ENCODE peak calls at places on chromosomes 13 and 19, in four cellular contexts. N is A549, P is IMR-90, C is K562. K is an unnamed sample.

GRCh38 chr19:49149652-49150105 is 5.5 kb downstream of the HRC start:
- DNase-seq in N (peak; percentile 82), P (peak; percentile 83), C (peak; percentile 33), K (peak; percentile 76)

GRCh38 chr13:20182231-20182846 is 10.4 kb downstream of the GJB2 start:
- DNase-seq in N (peak; percentile 58), P (peak; percentile 80), C (peak; percentile 51), K (peak; percentile 63)

GRCh38 chr19:32720216-32720935 is 809 bp downstream of the TDRD12 start:
- DNase-seq in N (no peak), P (no peak), C (no peak), K (no peak)

GRCh38 chr19:8578642-8579265 is 1.5 kb upstream of the MYO1F start:
- DNase-seq in N (peak; percentile 66), P (peak; percentile 53), C (peak; percentile 77), K (peak; percentile 35)

GRCh38 chr13:77810891-77811290 is 107.7 kb downstream of the EDNRB start:
- DNase-seq in N (no peak), P (no peak), C (no peak), K (no peak)

GRCh38 chr19:16361254-16361653 is 36.6 kb downstream of the KLF2 start:
- DNase-seq in N (no peak), P (no peak), C (no peak), K (no peak)

GRCh38 chr19:38264486-38265212 is at the start of gene SPINT2:
- DNase-seq in N (peak; percentile 84), P (no peak), C (no peak), K (no peak)

GRCh38 chr13:110209950-110210603 is 96.9 kb downstream of the COL4A1 start:
- DNase-seq in N (no peak), P (no peak), C (no peak), K (no peak)

GRCh38 chr13:77219401-77219800 is 107.5 kb downstream of the MYCBP2 start:
- DNase-seq in N (no peak), P (no peak), C (no peak), K (no peak)

GRCh38 chr19:51479531-51480331 is 1.4 kb downstream of the CEACAM18 start:
- DNase-seq in N (no peak), P (no peak), C (no peak), K (no peak)

GRCh38 chr13:20426766-20427448 is 98.8 kb downstream of the CRYL1 start:
- DNase-seq in N (no peak), P (peak; percentile 32), C (no peak), K (no peak)

GRCh38 chr19:752652-753517 is 2.0 kb downstream of the MISP start:
- DNase-seq in N (peak; percentile 95), P (peak; percentile 90), C (no peak), K (peak; percentile 92)

GRCh38 chr19:44757735-44758505 is 9.4 kb downstream of the BCL3 start:
- DNase-seq in N (no peak), P (peak; percentile 63), C (no peak), K (no peak)

GRCh38 chr19:16204005-16204294 is 6.2 kb downstream of the AP1M1 start:
- DNase-seq in N (no peak), P (no peak), C (no peak), K (no peak)

GRCh38 chr19:49148784-49149651 is 6.2 kb downstream of the HRC start:
- DNase-seq in N (peak; percentile 98), P (peak; percentile 86), C (peak; percentile 92), K (peak; percentile 86)

GRCh38 chr13:82010780-82011179 is 1669.9 kb upstream of the SPRY2 start:
- DNase-seq in N (no peak), P (no peak), C (no peak), K (no peak)

GRCh38 chr19:55508120-55508519 is 19.9 kb downstream of the SSC5D start:
- DNase-seq in N (no peak), P (no peak), C (no peak), K (no peak)

GRCh38 chr13:90331974-90332373 is 1015.5 kb upstream of the MIR17HG start:
- DNase-seq in N (no peak), P (no peak), C (no peak), K (no peak)

GRCh38 chr13:20142019-20142926 is 18.6 kb downstream of the GJA3 start:
- DNase-seq in N (no peak), P (no peak), C (no peak), K (no peak)

GRCh38 chr13:19618925-19619324 is 14.5 kb upstream of the MPHOSPH8 start:
- DNase-seq in N (no peak), P (peak; percentile 37), C (peak; percentile 30), K (peak; percentile 79)

GRCh38 chr19:48635966-48636858 is 967 bp downstream of the DBP start:
- DNase-seq in N (no peak), P (no peak), C (no peak), K (no peak)

GRCh38 chr13:33076451-33076992 is 60.3 kb downstream of the KL start:
- DNase-seq in N (no peak), P (no peak), C (no peak), K (no peak)

GRCh38 chr13:113907637-113908617 is 44.1 kb upstream of the GAS6 start:
- DNase-seq in N (no peak), P (peak; percentile 97), C (no peak), K (no peak)

GRCh38 chr13:108733141-108733540 is 103.7 kb downstream of the MYO16 start:
- DNase-seq in N (no peak), P (no peak), C (no peak), K (no peak)

GRCh38 chr13:24511019-24511823 is 1.4 kb downstream of the PARP4 start:
- DNase-seq in N (peak; percentile 25), P (peak; percentile 91), C (no peak), K (peak; percentile 26)

GRCh38 chr13:111401151-111401550 is 80.7 kb downstream of the TEX29 start:
- DNase-seq in N (no peak), P (no peak), C (no peak), K (no peak)

GRCh38 chr13:52371736-52372247 is 34.2 kb downstream of the THSD1 start:
- DNase-seq in N (no peak), P (peak; percentile 63), C (no peak), K (peak; percentile 66)

GRCh38 chr19:10968527-10969081 is 7.8 kb downstream of the SMARCA4 start:
- DNase-seq in N (no peak), P (no peak), C (no peak), K (no peak)

GRCh38 chr13:42393573-42394360 is 121.8 kb downstream of the AKAP11 start:
- DNase-seq in N (no peak), P (no peak), C (no peak), K (no peak)

GRCh38 chr13:50323440-50324070 is 308.3 kb downstream of the KCNRG start:
- DNase-seq in N (no peak), P (peak; percentile 96), C (no peak), K (no peak)

GRCh38 chr13:31207630-31208549 is 8.1 kb downstream of the B3GLCT start:
- DNase-seq in N (no peak), P (peak; percentile 73), C (no peak), K (no peak)

GRCh38 chr13:94632227-94632980 is 30.7 kb downstream of the GPR180 start:
- DNase-seq in N (no peak), P (no peak), C (no peak), K (no peak)

GRCh38 chr13:52921194-52921593 is 72.8 kb upstream of the PCDH8 start:
- DNase-seq in N (no peak), P (no peak), C (no peak), K (no peak)

GRCh38 chr13:32849369-32849768 is 166.9 kb upstream of the KL start:
- DNase-seq in N (no peak), P (no peak), C (no peak), K (no peak)

GRCh38 chr13:28356506-28357064 is 138.3 kb downstream of the FLT1 start:
- DNase-seq in N (no peak), P (no peak), C (no peak), K (no peak)

GRCh38 chr19:29664753-29665214 is 477 bp upstream of the PLEKHF1 start:
- DNase-seq in N (no peak), P (no peak), C (no peak), K (no peak)

GRCh38 chr19:29666634-29667389 is 1.6 kb downstream of the PLEKHF1 start:
- DNase-seq in N (no peak), P (peak; percentile 64), C (no peak), K (peak; percentile 55)

GRCh38 chr19:29667390-29667783 is 2.1 kb downstream of the PLEKHF1 start:
- DNase-seq in N (no peak), P (no peak), C (no peak), K (no peak)

GRCh38 chr19:29665215-29665825 is at the start of gene PLEKHF1:
- DNase-seq in N (peak; percentile 98), P (peak; percentile 59), C (peak; percentile 97), K (peak; percentile 58)

GRCh38 chr19:29665826-29666633 is 769 bp downstream of the PLEKHF1 start:
- DNase-seq in N (no peak), P (peak; percentile 66), C (no peak), K (no peak)
- H3K4me1 ChIP-seq in N (peaks cover 19% of the 10 kb centered on the region), P (peaks cover 25% of the 10 kb centered on the region), C (peaks cover 47% of the 10 kb centered on the region), K (peaks cover 55% of the 10 kb centered on the region)

GRCh38 chr19:43634068-43634467 is 5.6 kb downstream of the CADM4 start:
- DNase-seq in N (no peak), P (no peak), C (no peak), K (no peak)

GRCh38 chr19:43634877-43635560 is 4.6 kb downstream of the CADM4 start:
- DNase-seq in N (no peak), P (no peak), C (no peak), K (peak; percentile 69)

GRCh38 chr19:43634516-43634876 is 5.2 kb downstream of the CADM4 start:
- DNase-seq in N (no peak), P (no peak), C (no peak), K (no peak)

GRCh38 chr19:43638214-43638990 is 1.2 kb downstream of the CADM4 start:
- DNase-seq in N (no peak), P (no peak), C (no peak), K (no peak)

GRCh38 chr19:43636121-43636683 is 3.4 kb downstream of the CADM4 start:
- DNase-seq in N (no peak), P (no peak), C (no peak), K (peak; percentile 24)
- TF ChIP-seq MAZ in N (no peak), P (peak; percentile 47), C (no peak), K (no peak)

DNA sequence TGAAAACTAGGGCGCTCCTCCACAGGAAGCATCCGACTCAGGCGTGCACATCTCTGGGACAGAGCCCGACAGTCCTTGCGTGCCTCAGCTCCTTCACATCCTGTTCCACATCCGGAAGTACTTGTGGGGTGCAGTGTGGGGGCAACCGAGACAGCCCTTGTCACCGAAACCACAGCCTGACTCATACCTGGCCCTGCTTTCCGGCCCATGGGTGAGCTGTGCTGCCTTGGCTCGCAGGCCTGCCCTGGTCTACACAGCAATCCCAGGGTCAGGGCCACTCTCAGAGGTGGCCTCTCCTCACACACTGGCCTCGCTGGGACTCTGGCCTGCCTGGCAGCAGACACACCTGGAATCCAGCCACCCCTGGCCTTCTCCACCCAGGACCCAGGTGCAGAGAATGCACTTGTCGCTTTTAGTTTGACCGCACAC is 100.4 kb downstream of the STK24 start:
- DNase-seq in N (no peak), P (peak; percentile 92), C (peak; percentile 46), K (no peak)
- H3K4me1 ChIP-seq in N (peaks cover 16% of the 10 kb centered on the region), P (peaks cover 19% of the 10 kb centered on the region), C (peaks cover 44% of the 10 kb centered on the region), K (peaks cover 70% of the 10 kb centered on the region)

GRCh38 chr19:29673451-29674371 is 8.4 kb downstream of the PLEKHF1 start:
- DNase-seq in N (no peak), P (no peak), C (no peak), K (no peak)
- TF ChIP-seq MAZ in N (no peak), P (no peak), C (no peak), K (no peak)